ENCODE peak calls at places on chromosome X, in six cellular contexts. P, N, B, H, D and F are unnamed samples.
A peak's percentile ranks its signal among the peaks of the same experiment; 100 is the strongest.

GRCh38 chrX:25013593-25014365 is 2.0 kb downstream of the ARX start:
- DNase-seq in P (no peak), N (no peak), B (peak; percentile 42), H (no peak), D (no peak), F (peak; percentile 9)

GRCh38 chrX:11287505-11287904 is 5.7 kb upstream of the AMELX start:
- DNase-seq in P (no peak), N (no peak), B (no peak), H (no peak), D (no peak), F (no peak)

GRCh38 chrX:39008554-39008953 is 207.3 kb downstream of the MID1IP1 start:
- DNase-seq in P (no peak), N (no peak), B (no peak), H (no peak), D (no peak), F (no peak)

GRCh38 chrX:41085883-41086626 is 810 bp downstream of the USP9X start:
- DNase-seq in P (peak; percentile 73), N (peak; percentile 61), B (peak; percentile 75), H (peak; percentile 37), D (peak; percentile 75), F (peak; percentile 64)

GRCh38 chrX:63751481-63751880 is 33.5 kb downstream of the ARHGEF9 start:
- DNase-seq in P (no peak), N (no peak), B (no peak), H (no peak), D (no peak), F (no peak)

GRCh38 chrX:102858826-102859627 is 78.0 kb upstream of the RAB40AL start:
- DNase-seq in P (no peak), N (no peak), B (no peak), H (no peak), D (no peak), F (peak; percentile 47)

GRCh38 chrX:12174358-12174757 is 36.1 kb downstream of the FRMPD4 start:
- DNase-seq in P (no peak), N (no peak), B (no peak), H (no peak), D (no peak), F (no peak)

GRCh38 chrX:115040417-115040816 is 23.0 kb upstream of the IL13RA2 start:
- DNase-seq in P (no peak), N (no peak), B (no peak), H (no peak), D (no peak), F (no peak)

GRCh38 chrX:40176979-40177430 is 79.2 kb upstream of the BCOR start:
- DNase-seq in P (no peak), N (peak; percentile 20), B (peak; percentile 69), H (no peak), D (peak; percentile 57), F (no peak)

GRCh38 chrX:139811942-139812629 is 104.1 kb upstream of the MCF2 start:
- DNase-seq in P (no peak), N (no peak), B (no peak), H (no peak), D (no peak), F (no peak)

GRCh38 chrX:132614297-132614696 is 125.5 kb upstream of the MBNL3 start:
- DNase-seq in P (no peak), N (no peak), B (no peak), H (no peak), D (no peak), F (peak; percentile 46)

GRCh38 chrX:56248492-56248891 is 16.3 kb downstream of the KLF8 start:
- DNase-seq in P (peak; percentile 55), N (peak; percentile 47), B (peak; percentile 58), H (peak; percentile 10), D (peak; percentile 47), F (peak; percentile 46)

GRCh38 chrX:4656419-4656818 is 943.0 kb upstream of the PRKX start:
- DNase-seq in P (no peak), N (no peak), B (no peak), H (no peak), D (no peak), F (no peak)

GRCh38 chrX:65744965-65745364 is 77.5 kb downstream of the MSN start:
- DNase-seq in P (no peak), N (no peak), B (no peak), H (no peak), D (no peak), F (no peak)

GRCh38 chrX:9858080-9858479 is 71.9 kb downstream of the SHROOM2 start:
- DNase-seq in P (no peak), N (no peak), B (no peak), H (no peak), D (no peak), F (no peak)

GRCh38 chrX:113919387-113919786 is 664.5 kb upstream of the HTR2C start:
- DNase-seq in P (no peak), N (no peak), B (no peak), H (no peak), D (no peak), F (no peak)

GRCh38 chrX:9682456-9682855 is 83.2 kb downstream of the GPR143 start:
- DNase-seq in P (no peak), N (peak; percentile 10), B (no peak), H (no peak), D (no peak), F (peak; percentile 42)

GRCh38 chrX:122868626-122869025 is 315.5 kb upstream of the GRIA3 start:
- DNase-seq in P (no peak), N (no peak), B (no peak), H (no peak), D (no peak), F (no peak)

GRCh38 chrX:63350551-63350950 is 581 bp downstream of the SPIN4 start:
- DNase-seq in P (peak; percentile 62), N (peak; percentile 30), B (no peak), H (peak; percentile 14), D (peak; percentile 52), F (peak; percentile 45)

GRCh38 chrX:132786217-132786616 is 172.2 kb downstream of the HS6ST2 start:
- DNase-seq in P (no peak), N (no peak), B (no peak), H (no peak), D (no peak), F (no peak)

GRCh38 chrX:10618911-10619310 is 1.5 kb downstream of the MID1 start:
- DNase-seq in P (no peak), N (peak; percentile 48), B (no peak), H (no peak), D (no peak), F (peak; percentile 59)

GRCh38 chrX:56397636-56398035 is 165.5 kb downstream of the KLF8 start:
- DNase-seq in P (no peak), N (no peak), B (no peak), H (no peak), D (no peak), F (no peak)

GRCh38 chrX:15854712-15855561 is at the start of gene AP1S2:
- DNase-seq in P (peak; percentile 96), N (peak; percentile 95), B (peak; percentile 97), H (peak; percentile 70), D (peak; percentile 98), F (peak; percentile 95)

GRCh38 chrX:56068274-56068758 is 163.8 kb upstream of the KLF8 start:
- DNase-seq in P (no peak), N (no peak), B (peak; percentile 23), H (no peak), D (no peak), F (no peak)

GRCh38 chrX:17564689-17565409 is 172.4 kb upstream of the SCML1 start:
- DNase-seq in P (no peak), N (no peak), B (peak; percentile 59), H (no peak), D (peak; percentile 55), F (no peak)

GRCh38 chrX:149631293-149632165 is at the start of gene TMEM185A:
- DNase-seq in P (peak; percentile 86), N (peak; percentile 47), B (peak; percentile 84), H (peak; percentile 38), D (peak; percentile 75), F (peak; percentile 73)

GRCh38 chrX:32532282-32532681 is 679.1 kb downstream of the DMD start:
- DNase-seq in P (no peak), N (peak; percentile 11), B (no peak), H (no peak), D (no peak), F (no peak)

GRCh38 chrX:30010471-30010870 is 204.9 kb upstream of the MAGEB2 start:
- DNase-seq in P (no peak), N (no peak), B (no peak), H (no peak), D (no peak), F (no peak)

DNA sequence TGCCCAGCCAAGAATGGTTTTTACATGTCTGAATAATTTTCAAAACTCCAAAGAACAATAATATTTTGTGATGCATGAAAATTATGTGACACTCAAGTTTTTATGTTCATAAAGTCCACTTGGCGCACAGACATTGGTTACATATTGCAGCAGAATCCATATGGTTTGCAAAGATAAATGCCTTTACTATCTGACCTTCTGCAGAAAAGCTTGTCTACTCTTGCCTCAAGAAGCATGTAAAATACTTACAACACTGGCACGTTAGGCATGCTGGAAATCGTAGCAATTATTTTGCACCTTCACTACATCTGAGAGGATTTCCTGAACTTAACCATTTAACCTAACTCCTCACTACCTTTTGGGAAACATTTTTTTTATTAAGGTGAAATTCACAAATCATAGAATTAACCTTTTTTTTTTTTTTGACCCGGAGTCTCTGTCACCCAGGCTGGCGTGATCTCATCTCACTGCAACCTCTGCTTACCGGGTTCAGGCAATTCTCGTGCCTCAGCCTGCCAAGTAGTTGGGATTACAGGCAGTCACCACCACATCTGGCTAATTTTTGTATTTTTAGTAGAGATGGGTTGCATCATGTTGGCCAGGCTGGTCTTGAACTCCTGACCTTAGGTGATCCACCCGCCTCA is 3.5 kb upstream of the XG start:
- DNase-seq in P (no peak), N (no peak), B (no peak), H (no peak), D (no peak), F (no peak)
- H3K4me3 ChIP-seq in P (no peak overlapping the region), N (no peak overlapping the region), B (no peak overlapping the region), H (no peak overlapping the region), D (no peak overlapping the region), F (no peak overlapping the region)

GRCh38 chrX:130086414-130087207 is 23.7 kb downstream of the ELF4 start:
- DNase-seq in P (no peak), N (no peak), B (peak; percentile 57), H (no peak), D (no peak), F (peak; percentile 60)
- H3K4me1 ChIP-seq in P (no peaks in the 10 kb centered on the region), N (peaks cover 44% of the 10 kb centered on the region), B (no peaks in the 10 kb centered on the region), H (peaks cover 3% of the 10 kb centered on the region), D (no peaks in the 10 kb centered on the region), F (peaks cover 31% of the 10 kb centered on the region)

DNA sequence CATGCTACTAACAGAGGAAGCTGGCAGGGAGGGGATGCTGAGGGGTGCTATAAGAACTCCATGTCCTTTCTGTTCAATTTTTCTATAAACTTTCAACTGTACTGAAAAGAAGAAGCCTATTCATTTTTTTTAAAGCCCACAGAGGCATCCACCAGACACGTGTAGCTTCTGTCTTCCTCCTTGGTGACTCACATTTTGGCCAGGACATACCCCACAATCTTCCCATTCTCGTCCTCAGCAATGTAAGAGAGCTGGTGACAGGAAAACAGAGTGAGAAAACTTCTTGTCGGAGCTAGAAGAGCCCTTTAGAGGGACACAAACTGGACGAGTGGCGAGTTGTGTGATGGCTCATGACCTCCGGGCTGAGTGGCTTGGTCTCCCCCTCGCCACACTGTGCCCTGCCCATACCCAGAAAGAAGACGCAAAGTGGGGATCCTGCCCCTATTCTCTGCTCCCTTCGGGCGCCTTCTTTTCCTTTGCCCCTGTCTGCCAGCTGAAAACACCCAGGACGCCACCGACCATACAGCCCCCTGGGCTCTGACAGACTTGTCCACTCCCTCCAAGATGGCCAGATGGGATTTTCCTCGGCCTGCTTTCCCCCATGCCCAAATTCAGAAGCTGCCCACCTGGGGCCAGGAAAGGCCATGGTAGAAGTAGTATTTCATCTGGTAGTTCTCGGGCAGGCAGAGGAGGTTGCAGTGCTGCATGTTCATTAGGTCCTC is 925 bp downstream of the NAA10 start:
- DNase-seq in P (no peak), N (no peak), B (no peak), H (no peak), D (peak; percentile 32), F (no peak)
- H3K27ac ChIP-seq in P (peak overlapping the region; percentile 55), N (peak overlapping the region; percentile 19), B (peak overlapping the region; percentile 81), H (peak overlapping the region; percentile 86), D (no peak overlapping the region), F (peak overlapping the region; percentile 5)

GRCh38 chrX:125681507-125681906 is 361.8 kb downstream of the TEX13C start:
- DNase-seq in P (no peak), N (no peak), B (no peak), H (no peak), D (no peak), F (no peak)
- H3K4me3 ChIP-seq in P (no peak overlapping the region), N (no peak overlapping the region), B (no peak overlapping the region), H (no peak overlapping the region), D (no peak overlapping the region), F (no peak overlapping the region)